ENCODE peak calls at places on chromosomes 11 and 22, in four cellular contexts. A is Peyer's patch, B is activated T-cell treated with anti-CD3 and anti-CD28 coated beads for 1 hour, L is mesothelial cell of epicardium. S is an unnamed sample.
A peak's percentile ranks its signal among the peaks of the same experiment; 100 is the strongest.

GRCh38 chr11:120137187-120137610 is 714 bp downstream of the TRIM29 start:
- DNase-seq in A (peak; percentile 43), L (peak; percentile 34), B (no peak), S (peak; percentile 67)

GRCh38 chr22:17201285-17201945 is 17.8 kb downstream of the ADA2 start:
- DNase-seq in B (no peak), L (no peak), A (no peak), S (no peak)

GRCh38 chr11:111555255-111555654 is 14.7 kb downstream of the LAYN start:
- DNase-seq in B (no peak), L (no peak), A (no peak), S (no peak)

GRCh38 chr22:28397324-28397723 is 282.3 kb downstream of the TTC28 start:
- DNase-seq in A (no peak), L (no peak), B (no peak), S (no peak)

GRCh38 chr22:47918936-47919505 is 1156.6 kb downstream of the TBC1D22A start:
- DNase-seq in L (no peak), A (no peak), B (no peak), S (no peak)

GRCh38 chr22:36386351-36386899 is 1.3 kb downstream of the MYH9 start:
- DNase-seq in A (peak; percentile 74), B (peak; percentile 39), L (no peak), S (no peak)

GRCh38 chr11:31005202-31005601 is 364.3 kb downstream of the DCDC1 start:
- DNase-seq in B (no peak), L (no peak), A (no peak), S (no peak)

GRCh38 chr11:3022982-3023381 is 30.9 kb upstream of the NAP1L4 start:
- DNase-seq in A (no peak), B (no peak), L (no peak), S (no peak)

GRCh38 chr11:128831781-128832497 is 35.2 kb downstream of the KCNJ1 start:
- DNase-seq in B (no peak), L (no peak), A (no peak), S (no peak)

GRCh38 chr11:70112017-70112434 is 33.9 kb downstream of the ANO1 start:
- DNase-seq in A (no peak), L (no peak), B (no peak), S (no peak)

GRCh38 chr22:45537734-45538181 is 35.1 kb downstream of the FBLN1 start:
- DNase-seq in L (no peak), A (peak; percentile 61), B (no peak), S (no peak)

GRCh38 chr22:44389181-44389580 is 76.4 kb upstream of the SHISAL1 start:
- DNase-seq in A (no peak), B (no peak), L (no peak), S (no peak)

S was measured in type B pancreatic cell.